ENCODE peak calls at places on chromosomes 4 and X, in ten cellular contexts. I, O, X, H, Y, F, A, J, S and G are unnamed samples.

GRCh38 chr4:162560073-162560472 is 396.3 kb upstream of the FSTL5 start:
- DNase-seq in H (no peak), X (no peak), Y (no peak), J (no peak), A (no peak), F (no peak), S (no peak), I (no peak), O (no peak), G (no peak)

GRCh38 chr4:78058591-78059523 is 1.7 kb downstream of the FRAS1 start:
- DNase-seq in A (peak), X (no peak), S (peak), H (peak), I (peak), O (peak), J (peak), Y (peak), F (peak), G (peak)

GRCh38 chrX:18701621-18702361 is 5.7 kb upstream of the PPEF1 start:
- DNase-seq in Y (no peak), S (peak), I (no peak), F (peak), O (no peak), J (no peak), X (no peak), A (peak), H (no peak), G (no peak)

GRCh38 chrX:13747836-13748235 is 13.3 kb downstream of the OFD1 start:
- DNase-seq in J (peak), F (peak), H (peak), O (peak), I (no peak), A (peak), S (peak), Y (peak), X (no peak), G (no peak)

GRCh38 chrX:46572295-46572936 is 1.1 kb upstream of the CHST7 start:
- DNase-seq in A (no peak), X (no peak), H (no peak), F (no peak), I (no peak), J (no peak), S (no peak), O (peak), Y (no peak), G (no peak)

GRCh38 chr4:3724319-3725231 is 41.6 kb upstream of the ADRA2C start:
- DNase-seq in J (no peak), H (no peak), A (no peak), O (no peak), S (no peak), X (no peak), F (no peak), Y (peak), I (no peak), G (no peak)

GRCh38 chr4:113781439-113782040 is 20.0 kb upstream of the CAMK2D start:
- DNase-seq in Y (no peak), A (peak), I (no peak), O (no peak), J (no peak), S (peak), X (no peak), F (no peak), H (peak), G (no peak)

GRCh38 chr4:88219099-88219498 is 60.7 kb upstream of the ABCG2 start:
- DNase-seq in J (peak), F (peak), O (peak), X (no peak), A (peak), Y (no peak), S (peak), H (peak), I (peak), G (no peak)